ENCODE peak calls at places on chromosome 18, in four cellular contexts. P, E, A and W are unnamed samples.

GRCh38 chr18:9951022-9951859 is 37.4 kb downstream of the VAPA start:
- DNase-seq in P (no peak), E (peak), A (peak), W (peak)

GRCh38 chr18:79377187-79377891 is 18.4 kb upstream of the NFATC1 start:
- DNase-seq in P (no peak), A (no peak), E (no peak), W (no peak)

GRCh38 chr18:7577706-7578105 is 10.6 kb downstream of the PTPRM start:
- DNase-seq in E (no peak), A (no peak), P (peak), W (no peak)

GRCh38 chr18:51191139-51191717 is 6.3 kb downstream of the MEX3C start:
- DNase-seq in E (no peak), A (no peak), P (no peak), W (no peak)

GRCh38 chr18:76673281-76674005 is 148.9 kb upstream of the ZNF236 start:
- DNase-seq in E (no peak), A (no peak), P (no peak), W (no peak)

GRCh38 chr18:23619388-23619873 is 33.1 kb upstream of the NPC1 start:
- DNase-seq in E (peak), P (no peak), A (peak), W (no peak)

GRCh38 chr18:59954746-59955145 is 55.0 kb downstream of the PMAIP1 start:
- DNase-seq in A (no peak), E (no peak), P (peak), W (no peak)

GRCh38 chr18:42412896-42413295 is 457.9 kb downstream of the PIK3C3 start:
- DNase-seq in P (no peak), A (no peak), E (no peak), W (no peak)

GRCh38 chr18:58721586-58722160 is 50.4 kb downstream of the MALT1 start:
- DNase-seq in E (no peak), P (peak), A (no peak), W (no peak)

GRCh38 chr18:76495435-76496199 is 575 bp upstream of the ZNF516 start:
- DNase-seq in A (no peak), E (peak), P (no peak), W (no peak)

GRCh38 chr18:56574827-56575226 is 63.6 kb downstream of the TXNL1 start:
- DNase-seq in A (no peak), P (no peak), E (no peak), W (no peak)

GRCh38 chr18:56148373-56148772 is 490.0 kb downstream of the TXNL1 start:
- DNase-seq in P (peak), E (no peak), A (no peak), W (no peak)

GRCh38 chr18:7904529-7904928 is 337.4 kb downstream of the PTPRM start:
- DNase-seq in E (no peak), P (no peak), A (no peak), W (no peak)

GRCh38 chr18:42141439-42141838 is 186.4 kb downstream of the PIK3C3 start:
- DNase-seq in A (no peak), E (peak), P (no peak), W (peak)

GRCh38 chr18:59067873-59068272 is 71.8 kb upstream of the SEC11C start:
- DNase-seq in E (peak), A (peak), P (no peak), W (peak)

GRCh38 chr18:56118422-56118821 is 520.0 kb downstream of the TXNL1 start:
- DNase-seq in E (no peak), A (no peak), P (no peak), W (no peak)

GRCh38 chr18:26480897-26481795 is 67.2 kb downstream of the KCTD1 start:
- DNase-seq in A (no peak), E (no peak), P (peak), W (no peak)

GRCh38 chr18:80246656-80247402 is 485 bp downstream of the PARD6G start:
- DNase-seq in E (peak), P (no peak), A (no peak), W (no peak)